ENCODE peak calls at places on chromosomes 7 and 10, in four cellular contexts. Y is activated naive CD8-positive, alpha-beta T cell treated with anti-CD3 and anti-CD28 coated beads, Interleukin-2, amount 10 ng/mL, durations not matched to agents 7 days and 5 days; B is cardiac muscle cell; H is epithelial cell of prostate. C is an unnamed sample.

GRCh38 chr7:21642422-21642821 is 99.6 kb downstream of the DNAH11 start:
- DNase-seq in Y (no peak), B (peak), H (no peak), C (no peak)

GRCh38 chr7:106114735-106115383 is 2.7 kb upstream of the SYPL1 start:
- DNase-seq in Y (no peak), B (no peak), H (no peak), C (peak)

GRCh38 chr7:142153400-142153799 is 41.9 kb downstream of the MGAM2 start:
- DNase-seq in Y (no peak), B (peak), H (no peak), C (no peak)

GRCh38 chr7:27235387-27236052 is 7.1 kb upstream of the EVX1 start:
- DNase-seq in Y (no peak), B (peak), H (no peak), C (no peak)

GRCh38 chr7:47664650-47665049 is 82.7 kb upstream of the TNS3 start:
- DNase-seq in Y (no peak), B (no peak), H (no peak), C (no peak)

GRCh38 chr7:154647625-154648024 is 355.3 kb downstream of the PAXIP1 start:
- DNase-seq in Y (no peak), B (no peak), H (no peak), C (no peak)

GRCh38 chr7:18936265-18936664 is 181.2 kb downstream of the TWIST1 start:
- DNase-seq in Y (no peak), B (no peak), H (no peak), C (no peak)

GRCh38 chr10:72106154-72106849 is 18.0 kb upstream of the SPOCK2 start:
- DNase-seq in Y (no peak), B (no peak), H (no peak), C (no peak)

C was measured in stimulated activated naive CD8-positive, alpha-beta T cell treated with anti-CD3 and anti-CD28 coated beads, Interleukin-15, amount 100 ng/mL, for 72 hours.